ENCODE peak calls at places on chromosomes 3 and 15, in four cellular contexts. I, U, T and O are unnamed samples.

GRCh38 chr15:66704019-66704782 is 2.2 kb downstream of the SMAD6 start:
- DNase-seq in I (no peak), U (no peak), T (no peak), O (no peak)

GRCh38 chr15:57506422-57506821 is 85.3 kb upstream of the MYZAP start:
- DNase-seq in I (no peak), U (no peak), T (peak; percentile 66), O (no peak)

GRCh38 chr3:64341355-64341754 is 116.1 kb upstream of the PRICKLE2 start:
- DNase-seq in I (no peak), U (no peak), T (peak; percentile 33), O (no peak)

GRCh38 chr3:61948699-61949305 is 387.4 kb downstream of the PTPRG start:
- DNase-seq in I (no peak), U (no peak), T (no peak), O (no peak)

GRCh38 chr15:84992157-84992940 is 10.7 kb downstream of the PDE8A start:
- DNase-seq in I (peak; percentile 29), U (no peak), T (no peak), O (peak; percentile 51)

GRCh38 chr15:74378853-74379252 is 11.4 kb upstream of the CYP11A1 start:
- DNase-seq in I (no peak), U (peak; percentile 31), T (no peak), O (no peak)

GRCh38 chr15:75809986-75810750 is 33.1 kb upstream of the UBE2Q2 start:
- DNase-seq in I (no peak), U (no peak), T (peak; percentile 68), O (no peak)

GRCh38 chr15:43133429-43134156 is at the start of gene TMEM62:
- DNase-seq in I (no peak), U (peak; percentile 71), T (peak; percentile 85), O (peak; percentile 87)

GRCh38 chr3:135325096-135325495 is 530.0 kb downstream of the EPHB1 start:
- DNase-seq in I (no peak), U (no peak), T (no peak), O (no peak)

GRCh38 chr3:105351821-105352220 is 14.9 kb upstream of the ALCAM start:
- DNase-seq in I (no peak), U (no peak), T (no peak), O (no peak)